ENCODE peak calls at places on chromosomes 11 and 22, in five cellular contexts. T is stimulated activated naive B cell treated with anti-CD40 and anti-IgM and Interleukin-4, amounts not matched to agents 10 μg/mL and 1 μg/mL and 100 μg/mL, for 72 hours; O is mesendoderm; Y is heart right ventricle; Z is NCI-H2081. B is an unnamed sample.

GRCh38 chr11:111975076-111975806 is 38.1 kb downstream of the DIXDC1 start:
- DNase-seq in Z (no peak), Y (peak), T (no peak), O (no peak), B (peak)

GRCh38 chr22:41862530-41863266 is 29.8 kb downstream of the SREBF2 start:
- DNase-seq in Y (no peak), T (peak), O (no peak), Z (no peak), B (peak)

GRCh38 chr11:111413849-111414248 is 34.8 kb upstream of the POU2AF1 start:
- DNase-seq in T (no peak), Z (no peak), Y (no peak), O (no peak), B (no peak)

GRCh38 chr11:12273618-12273995 is 103.8 kb upstream of the PARVA start:
- DNase-seq in O (no peak), Y (no peak), T (no peak), Z (no peak), B (peak)

GRCh38 chr11:69439651-69440464 is 41.6 kb upstream of the LINC01488 start:
- DNase-seq in T (no peak), O (no peak), Z (no peak), Y (no peak), B (peak)

GRCh38 chr11:117044287-117045035 is 53.8 kb downstream of the SIK3 start:
- DNase-seq in Z (no peak), T (no peak), O (no peak), Y (no peak), B (no peak)

GRCh38 chr11:118217575-118217974 is 7.2 kb downstream of the JAML start:
- DNase-seq in Z (no peak), T (peak), Y (no peak), O (no peak), B (no peak)

GRCh38 chr11:108817971-108818370 is 153.1 kb downstream of the DDX10 start:
- DNase-seq in Y (no peak), Z (no peak), T (no peak), O (peak), B (peak)

GRCh38 chr11:57155400-57155799 is 26.4 kb upstream of the LRRC55 start:
- DNase-seq in Y (no peak), O (no peak), Z (no peak), T (no peak), B (no peak)

GRCh38 chr11:15660496-15660895 is 545.8 kb downstream of the INSC start:
- DNase-seq in Y (no peak), T (no peak), O (no peak), Z (no peak), B (no peak)

GRCh38 chr11:64237484-64237951 is 3.1 kb downstream of the VEGFB start:
- DNase-seq in O (no peak), Y (no peak), T (no peak), Z (peak), B (no peak)

GRCh38 chr11:93796424-93796823 is 12.3 kb downstream of the MED17 start:
- DNase-seq in T (no peak), O (no peak), Y (no peak), Z (no peak), B (no peak)

GRCh38 chr22:20577549-20577975 is 70.2 kb downstream of the MED15 start:
- DNase-seq in Y (no peak), O (no peak), T (no peak), Z (no peak), B (peak)

GRCh38 chr11:78131956-78132355 is 7.5 kb downstream of the ALG8 start:
- DNase-seq in T (no peak), Y (no peak), O (no peak), Z (no peak), B (peak)

GRCh38 chr22:44289429-44290171 is 23.2 kb downstream of the SHISAL1 start:
- DNase-seq in T (no peak), O (peak), Z (no peak), Y (no peak), B (no peak)

GRCh38 chr22:37661160-37661924 is 2.8 kb downstream of the PDXP start:
- DNase-seq in T (no peak), O (peak), Z (peak), Y (no peak), B (peak)

GRCh38 chr11:75797796-75798195 is 17.2 kb upstream of the UVRAG start:
- DNase-seq in O (no peak), Z (no peak), Y (no peak), T (no peak), B (peak)

GRCh38 chr22:23115369-23115768 is 26.4 kb downstream of the RSPH14 start:
- DNase-seq in Z (no peak), O (no peak), T (no peak), Y (no peak), B (no peak)

GRCh38 chr11:72670041-72670440 is 4.2 kb downstream of the PDE2A start:
- DNase-seq in Z (no peak), Y (no peak), T (no peak), O (peak), B (no peak)

GRCh38 chr22:19105867-19106802 is 16.1 kb downstream of the DGCR2 start:
- DNase-seq in T (no peak), O (peak), Y (no peak), Z (no peak), B (no peak)

GRCh38 chr22:48356731-48357130 is 1470.9 kb downstream of the BRD1 start:
- DNase-seq in O (no peak), Y (no peak), T (no peak), Z (no peak), B (peak)

GRCh38 chr11:69691449-69691848 is 12.4 kb downstream of the FGF19 start:
- DNase-seq in Y (no peak), O (peak), Z (no peak), T (no peak), B (no peak)

GRCh38 chr11:43925063-43925931 is 17.1 kb upstream of the C11orf96 start:
- DNase-seq in Z (no peak), T (no peak), Y (no peak), O (no peak), B (peak)

GRCh38 chr11:16148301-16148787 is 208.0 kb downstream of the SOX6 start:
- DNase-seq in O (no peak), T (no peak), Y (peak), Z (no peak), B (no peak)

GRCh38 chr11:79011357-79011756 is 429.5 kb downstream of the TENM4 start:
- DNase-seq in Z (no peak), O (no peak), Y (no peak), T (no peak), B (no peak)

GRCh38 chr11:21421930-21422329 is 752.5 kb downstream of the NELL1 start:
- DNase-seq in Z (no peak), T (no peak), O (no peak), Y (no peak), B (no peak)

GRCh38 chr11:132058211-132058772 is 687.9 kb downstream of the NTM start:
- DNase-seq in Z (no peak), Y (no peak), O (peak), T (no peak), B (no peak)

GRCh38 chr11:65796726-65797601 is 10.1 kb downstream of the OVOL1 start:
- DNase-seq in Z (no peak), Y (no peak), O (no peak), T (no peak), B (peak)

GRCh38 chr11:18566406-18566805 is 22.1 kb downstream of the UEVLD start:
- DNase-seq in T (no peak), O (no peak), Y (no peak), Z (no peak), B (no peak)

GRCh38 chr22:27842236-27842993 is 40.9 kb upstream of the MN1 start:
- DNase-seq in Y (no peak), Z (no peak), T (no peak), O (no peak), B (no peak)

GRCh38 chr11:62931501-62932278 is 10.5 kb upstream of the CHRM1 start:
- DNase-seq in Z (no peak), O (peak), T (no peak), Y (no peak), B (no peak)

GRCh38 chr11:118370774-118371173 is 11.4 kb downstream of the UBE4A start:
- DNase-seq in T (no peak), Y (no peak), O (no peak), Z (no peak), B (no peak)

GRCh38 chr22:32775957-32776356 is 25.5 kb upstream of the TIMP3 start:
- DNase-seq in O (peak), Y (no peak), T (no peak), Z (no peak), B (no peak)

GRCh38 chr11:75597636-75598035 is 35.6 kb downstream of the SERPINH1 start:
- DNase-seq in O (peak), Z (peak), Y (no peak), T (no peak), B (no peak)

GRCh38 chr11:134742956-134743808 is 331.1 kb upstream of the B3GAT1 start:
- DNase-seq in Y (no peak), T (no peak), Z (no peak), O (peak), B (no peak)

GRCh38 chr11:30106782-30107181 is 90.0 kb upstream of the KCNA4 start:
- DNase-seq in O (peak), Z (no peak), Y (no peak), T (no peak), B (no peak)

B was measured in osteoblast.